ENCODE peak calls at places on chromosome 19, in ten cellular contexts. V is GM03348; E is stimulated activated naive CD8-positive, alpha-beta T cell treated with anti-CD3 and anti-CD28 coated beads, Interleukin-15, Interleukin-2, amounts not matched to agents 100 U/mL and 50 U/mL, for 24 hours; I is foreskin fibroblast; P is activated CD4-positive, CD25-positive, alpha-beta regulatory T cell; L is ecto neural progenitor cell; S is COLO829; X is SIG-M5; R is effector CD8-positive, alpha-beta T cell; M is OCI-M1. T is an unnamed sample.

GRCh38 chr19:48632692-48633147 is 4.5 kb downstream of the DBP start:
- DNase-seq in V (no peak), E (peak; percentile 24), I (peak; percentile 70), P (no peak), L (no peak), S (no peak), X (no peak), R (no peak), M (peak; percentile 82), T (no peak)

GRCh38 chr19:39254539-39255345 is 6.1 kb upstream of the IFNL4 start:
- DNase-seq in V (no peak), E (no peak), I (no peak), P (no peak), L (no peak), S (no peak), X (no peak), R (no peak), M (no peak), T (no peak)

GRCh38 chr19:40907968-40908735 is 26.1 kb upstream of the CYP2A7 start:
- DNase-seq in V (no peak), E (peak; percentile 71), I (no peak), P (no peak), L (no peak), S (peak; percentile 26), X (no peak), R (peak; percentile 53), M (no peak), T (no peak)

GRCh38 chr19:55503447-55504251 is 15.4 kb downstream of the SSC5D start:
- DNase-seq in V (peak; percentile 99), E (peak; percentile 97), I (peak; percentile 96), P (peak; percentile 95), L (peak; percentile 96), S (peak; percentile 98), X (no peak), R (peak; percentile 94), M (peak; percentile 97), T (peak; percentile 97)

GRCh38 chr19:7440188-7440975 is 48.5 kb downstream of the PEX11G start:
- DNase-seq in V (no peak), E (no peak), I (no peak), P (no peak), L (no peak), S (no peak), X (no peak), R (no peak), M (no peak), T (no peak)

GRCh38 chr19:28701491-28701890 is 511.5 kb downstream of the UQCRFS1 start:
- DNase-seq in V (no peak), E (no peak), I (peak; percentile 34), P (no peak), L (no peak), S (no peak), X (no peak), R (no peak), M (no peak), T (no peak)

GRCh38 chr19:17248011-17248776 is 2.5 kb upstream of the NR2F6 start:
- DNase-seq in V (no peak), E (no peak), I (no peak), P (no peak), L (peak; percentile 77), S (no peak), X (no peak), R (no peak), M (no peak), T (no peak)

GRCh38 chr19:14762111-14762510 is 16.2 kb downstream of the ADGRE2 start:
- DNase-seq in V (no peak), E (no peak), I (no peak), P (no peak), L (no peak), S (no peak), X (no peak), R (no peak), M (no peak), T (no peak)

GRCh38 chr19:56885173-56885679 is 44.7 kb upstream of the PEG3 start:
- DNase-seq in V (no peak), E (no peak), I (no peak), P (no peak), L (no peak), S (no peak), X (no peak), R (no peak), M (no peak), T (no peak)

GRCh38 chr19:23310729-23311211 is 60.6 kb upstream of the ZNF724 start:
- DNase-seq in V (no peak), E (no peak), I (no peak), P (no peak), L (no peak), S (no peak), X (no peak), R (no peak), M (no peak), T (no peak)

GRCh38 chr19:21603431-21604153 is 98.2 kb downstream of the ZNF429 start:
- DNase-seq in V (no peak), E (no peak), I (no peak), P (no peak), L (no peak), S (no peak), X (no peak), R (no peak), M (peak; percentile 77), T (no peak)

GRCh38 chr19:359653-359925 is 15.0 kb upstream of the MIER2 start:
- DNase-seq in V (no peak), E (no peak), I (no peak), P (no peak), L (no peak), S (no peak), X (no peak), R (no peak), M (no peak), T (no peak)

GRCh38 chr19:719636-720377 is 11.1 kb downstream of the PALM start:
- DNase-seq in V (no peak), E (no peak), I (no peak), P (no peak), L (no peak), S (no peak), X (no peak), R (no peak), M (no peak), T (peak; percentile 50)

GRCh38 chr19:7928741-7929701 is 3.1 kb upstream of the CTXN1 start:
- DNase-seq in V (peak; percentile 77), E (peak; percentile 76), I (peak; percentile 87), P (no peak), L (peak; percentile 75), S (no peak), X (no peak), R (peak; percentile 66), M (peak; percentile 88), T (no peak)

GRCh38 chr19:51462276-51462675 is 4.0 kb upstream of the SIGLEC8 start:
- DNase-seq in V (no peak), E (no peak), I (no peak), P (no peak), L (no peak), S (no peak), X (no peak), R (no peak), M (no peak), T (no peak)

GRCh38 chr19:5137571-5138124 is 168.7 kb downstream of the KDM4B start:
- DNase-seq in V (no peak), E (no peak), I (no peak), P (no peak), L (no peak), S (no peak), X (no peak), R (no peak), M (no peak), T (no peak)

GRCh38 chr19:18401580-18402112 is 4.2 kb upstream of the LRRC25 start:
- DNase-seq in V (peak; percentile 71), E (no peak), I (peak; percentile 85), P (no peak), L (peak; percentile 53), S (no peak), X (peak; percentile 94), R (no peak), M (peak; percentile 96), T (peak; percentile 67)

GRCh38 chr19:58097783-58098681 is at the start of gene ZSCAN18:
- DNase-seq in V (peak; percentile 97), E (peak; percentile 97), I (peak; percentile 99), P (peak; percentile 86), L (peak; percentile 100), S (peak; percentile 16), X (no peak), R (peak; percentile 99), M (peak; percentile 99), T (peak; percentile 98)

GRCh38 chr19:3655402-3656072 is 28.9 kb upstream of the CACTIN start:
- DNase-seq in V (peak; percentile 99), E (no peak), I (peak; percentile 99), P (no peak), L (no peak), S (no peak), X (no peak), R (no peak), M (no peak), T (peak; percentile 75)

GRCh38 chr19:21940684-21941083 is 70.1 kb downstream of the ZNF208 start:
- DNase-seq in V (no peak), E (no peak), I (no peak), P (no peak), L (no peak), S (no peak), X (no peak), R (no peak), M (no peak), T (no peak)

GRCh38 chr19:8611890-8612806 is 1.6 kb upstream of the ADAMTS10 start:
- DNase-seq in V (peak; percentile 86), E (no peak), I (peak; percentile 38), P (no peak), L (no peak), S (no peak), X (no peak), R (no peak), M (peak; percentile 37), T (no peak)

GRCh38 chr19:1122972-1123363 is 19.2 kb downstream of the GPX4 start:
- DNase-seq in V (peak; percentile 96), E (peak; percentile 81), I (peak; percentile 90), P (no peak), L (peak; percentile 90), S (peak; percentile 94), X (no peak), R (no peak), M (peak; percentile 51), T (no peak)

GRCh38 chr19:32717496-32717895 is 2.1 kb upstream of the TDRD12 start:
- DNase-seq in V (no peak), E (no peak), I (peak; percentile 7), P (no peak), L (no peak), S (no peak), X (no peak), R (no peak), M (no peak), T (no peak)

GRCh38 chr19:30596813-30597399 is 224.7 kb downstream of the ZNF536 start:
- DNase-seq in V (no peak), E (no peak), I (no peak), P (no peak), L (no peak), S (no peak), X (no peak), R (no peak), M (no peak), T (no peak)

GRCh38 chr19:49469828-49470614 is 4.0 kb upstream of the FLT3LG start:
- DNase-seq in V (no peak), E (peak; percentile 89), I (peak; percentile 66), P (peak; percentile 37), L (no peak), S (no peak), X (no peak), R (peak; percentile 31), M (no peak), T (no peak)

GRCh38 chr19:10748924-10749434 is 31.1 kb downstream of the DNM2 start:
- DNase-seq in V (peak; percentile 47), E (no peak), I (peak; percentile 26), P (no peak), L (no peak), S (peak; percentile 45), X (no peak), R (no peak), M (peak; percentile 93), T (peak; percentile 72)

GRCh38 chr19:36939153-36939552 is 23.0 kb downstream of the ZNF568 start:
- DNase-seq in V (no peak), E (no peak), I (no peak), P (no peak), L (no peak), S (no peak), X (no peak), R (no peak), M (peak; percentile 82), T (no peak)

GRCh38 chr19:51016798-51017683 is 2.5 kb downstream of the KLK10 start:
- DNase-seq in V (peak; percentile 85), E (peak; percentile 68), I (peak; percentile 24), P (peak; percentile 9), L (peak; percentile 85), S (peak; percentile 41), X (no peak), R (peak; percentile 3), M (peak; percentile 49), T (peak; percentile 76)